ENCODE peak calls at places on chromosomes 3 and 15, in eight cellular contexts. W is A549, F is tibial nerve, M is stomach, V is K562, A is HCT116, H is uterus, U is suprapubic skin. G is an unnamed sample.
A peak's percentile ranks its signal among the peaks of the same experiment; 100 is the strongest.

GRCh38 chr3:123086110-123086642 is 19.4 kb downstream of the PDIA5 start:
- DNase-seq in U (no peak), W (no peak), V (no peak), A (no peak), M (no peak), H (no peak), F (no peak), G (no peak)

GRCh38 chr3:141812091-141812490 is 48.9 kb downstream of the GRK7 start:
- DNase-seq in W (no peak), F (no peak), V (no peak), A (no peak), U (no peak), M (no peak), H (no peak), G (no peak)

GRCh38 chr3:94965867-94966471 is 903.1 kb downstream of the NSUN3 start:
- DNase-seq in V (no peak), U (no peak), A (no peak), W (no peak), M (no peak), H (no peak), F (no peak), G (no peak)

GRCh38 chr3:133211449-133211848 is 173.3 kb downstream of the TMEM108 start:
- DNase-seq in U (no peak), M (no peak), W (no peak), A (no peak), V (peak; percentile 5), F (no peak), H (no peak), G (no peak)

GRCh38 chr3:183635107-183635430 is 354 bp upstream of the KLHL24 start:
- DNase-seq in F (no peak), V (no peak), M (no peak), A (no peak), U (no peak), H (no peak), W (no peak), G (no peak)

GRCh38 chr3:164608554-164609276 is 469.6 kb downstream of the SI start:
- DNase-seq in U (no peak), H (no peak), A (no peak), M (no peak), V (no peak), F (no peak), W (no peak), G (no peak)

GRCh38 chr15:63860161-63860954 is 26.6 kb upstream of the HERC1 start:
- DNase-seq in W (no peak), H (no peak), A (no peak), U (no peak), M (no peak), F (no peak), V (peak; percentile 50), G (no peak)

GRCh38 chr15:71349736-71350515 is 234.7 kb downstream of the THSD4 start:
- DNase-seq in H (no peak), F (no peak), M (no peak), V (no peak), U (no peak), A (no peak), W (no peak), G (no peak)

GRCh38 chr15:80999623-81000036 is 1.1 kb upstream of the TLNRD1 start:
- DNase-seq in H (no peak), W (no peak), M (peak; percentile 78), V (peak; percentile 54), F (no peak), U (no peak), A (peak; percentile 63), G (no peak)

GRCh38 chr15:63236272-63236671 is 41.1 kb upstream of the APH1B start:
- DNase-seq in A (no peak), F (no peak), M (no peak), U (no peak), H (no peak), V (no peak), W (no peak), G (no peak)

GRCh38 chr3:128946411-128946810 is 47.5 kb downstream of the CFAP92 start:
- DNase-seq in M (no peak), U (no peak), W (no peak), H (no peak), F (no peak), V (no peak), A (no peak), G (no peak)

DNA sequence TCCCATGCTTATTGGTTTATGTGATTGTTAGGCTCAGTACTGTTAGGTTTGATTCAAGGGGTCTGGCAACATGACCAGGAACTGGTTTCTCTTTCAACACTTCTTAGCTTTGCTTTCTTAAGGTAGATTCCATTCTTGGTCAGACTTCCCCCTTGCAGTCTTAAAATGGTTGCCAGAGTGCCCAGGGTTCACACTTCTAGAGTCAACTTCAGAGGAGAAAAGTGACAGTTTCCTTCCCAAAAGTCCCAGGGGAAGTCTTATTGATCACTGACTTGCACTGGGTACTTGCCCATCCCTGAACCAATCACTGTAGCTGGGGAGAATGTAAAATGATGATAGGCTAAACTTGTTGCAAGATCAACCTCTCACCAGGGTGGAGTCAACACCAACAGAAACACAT is 14.1 kb downstream of the MGLL start:
- DNase-seq in H (no peak), V (no peak), M (no peak), F (no peak), U (no peak), A (no peak), W (no peak), G (no peak)
- TF ChIP-seq POLR2A in H (no peak), V (no peak), M (no peak), F (no peak), U (no peak), A (no peak), W (no peak), G (no peak)

GRCh38 chr15:70091649-70092461 is 5.9 kb downstream of the TLE3 start:
- DNase-seq in W (no peak), U (no peak), V (peak; percentile 58), M (peak; percentile 67), H (no peak), A (no peak), F (no peak), G (peak; percentile 35)

GRCh38 chr15:70093481-70094309 is 4.0 kb downstream of the TLE3 start:
- DNase-seq in V (no peak), M (peak; percentile 85), A (no peak), W (no peak), H (no peak), F (no peak), U (no peak), G (no peak)

GRCh38 chr15:70093070-70093469 is 4.6 kb downstream of the TLE3 start:
- DNase-seq in F (no peak), W (no peak), U (no peak), V (no peak), M (no peak), H (no peak), A (no peak), G (no peak)

GRCh38 chr15:70090436-70091291 is 7.1 kb downstream of the TLE3 start:
- DNase-seq in M (no peak), V (no peak), H (no peak), F (no peak), W (no peak), U (no peak), A (no peak), G (no peak)

GRCh38 chr15:70092462-70092850 is 5.3 kb downstream of the TLE3 start:
- DNase-seq in F (no peak), A (no peak), H (no peak), M (no peak), V (no peak), U (no peak), W (no peak), G (no peak)
- H3K4me3 ChIP-seq in F (no peak overlapping the region), A (no peak overlapping the region), H (no peak overlapping the region), M (peak overlapping the region; percentile 1), V (no peak overlapping the region), U (peak overlapping the region; percentile 97), W (no peak overlapping the region), G (no peak overlapping the region)

GRCh38 chr3:48472923-48473616 is 26.5 kb downstream of the ATRIP start:
- DNase-seq in U (peak; percentile 95), W (peak; percentile 89), F (peak; percentile 84), H (peak; percentile 92), A (peak; percentile 77), M (peak; percentile 94), V (peak; percentile 92), G (peak; percentile 89)
- TF ChIP-seq POLR2A in U (peak; percentile 79), W (peak; percentile 36), F (peak; percentile 61), H (peak; percentile 81), A (peak; percentile 71), M (no peak), V (peak; percentile 88), G (no peak)

GRCh38 chr15:54815546-54815945 is 381.2 kb downstream of the RSL24D1 start:
- DNase-seq in V (no peak), W (no peak), U (no peak), H (no peak), F (no peak), A (no peak), M (no peak), G (no peak)

GRCh38 chr15:54810031-54810430 is 386.7 kb downstream of the RSL24D1 start:
- DNase-seq in V (no peak), W (no peak), F (no peak), H (no peak), M (no peak), U (no peak), A (no peak), G (no peak)

GRCh38 chr15:54810496-54810895 is 386.2 kb downstream of the RSL24D1 start:
- DNase-seq in W (no peak), M (no peak), F (no peak), U (no peak), A (no peak), H (no peak), V (no peak), G (no peak)

GRCh38 chr15:54816406-54816805 is 380.3 kb downstream of the RSL24D1 start:
- DNase-seq in F (no peak), M (no peak), V (no peak), A (no peak), H (no peak), W (no peak), U (no peak), G (no peak)

GRCh38 chr15:54812383-54812782 is 384.4 kb downstream of the RSL24D1 start:
- DNase-seq in M (no peak), A (no peak), H (no peak), W (no peak), V (no peak), U (no peak), F (no peak), G (no peak)
- H3K4me3 ChIP-seq in M (no peak overlapping the region), A (no peak overlapping the region), H (no peak overlapping the region), W (no peak overlapping the region), V (no peak overlapping the region), U (no peak overlapping the region), F (no peak overlapping the region), G (no peak overlapping the region)